ENCODE peak calls at places on chromosomes 2 and 18, in eight cellular contexts. M, R, Q, X, U, W, S and V are unnamed samples.

GRCh38 chr2:56448999-56449431 is 265.2 kb downstream of the CCDC85A start:
- DNase-seq in M (peak; percentile 88), R (no peak), Q (peak; percentile 77), X (peak; percentile 80), U (no peak), W (peak; percentile 86), S (no peak), V (no peak)

GRCh38 chr2:70641263-70641784 is 87.7 kb upstream of the TGFA start:
- DNase-seq in M (no peak), R (no peak), Q (no peak), X (no peak), U (no peak), W (no peak), S (peak; percentile 2), V (no peak)

GRCh38 chr2:158699323-158699722 is 95.8 kb upstream of the DAPL1 start:
- DNase-seq in M (no peak), R (no peak), Q (no peak), X (no peak), U (no peak), W (no peak), S (no peak), V (no peak)

GRCh38 chr2:50749226-50749625 is 282.7 kb downstream of the NRXN1 start:
- DNase-seq in M (no peak), R (no peak), Q (no peak), X (no peak), U (no peak), W (no peak), S (no peak), V (no peak)

GRCh38 chr2:135638825-135639224 is 102.8 kb upstream of the UBXN4 start:
- DNase-seq in M (no peak), R (no peak), Q (no peak), X (no peak), U (no peak), W (no peak), S (no peak), V (no peak)

GRCh38 chr2:16105664-16106281 is 165.4 kb downstream of the MYCN start:
- DNase-seq in M (no peak), R (no peak), Q (no peak), X (no peak), U (no peak), W (no peak), S (no peak), V (no peak)

GRCh38 chr2:105455488-105455991 is 56.7 kb upstream of the FHL2 start:
- DNase-seq in M (peak; percentile 70), R (peak; percentile 87), Q (no peak), X (peak; percentile 75), U (no peak), W (peak; percentile 92), S (peak; percentile 92), V (peak; percentile 61)

GRCh38 chr18:13265901-13266207 is 47.3 kb downstream of the LDLRAD4 start:
- DNase-seq in M (no peak), R (no peak), Q (no peak), X (no peak), U (no peak), W (no peak), S (no peak), V (no peak)

GRCh38 chr2:172439911-172440310 is 12.5 kb downstream of the ITGA6 start:
- DNase-seq in M (no peak), R (no peak), Q (no peak), X (no peak), U (no peak), W (no peak), S (no peak), V (no peak)

GRCh38 chr2:241563981-241564595 is 5.5 kb downstream of the BOK start:
- DNase-seq in M (peak; percentile 44), R (no peak), Q (no peak), X (no peak), U (no peak), W (no peak), S (no peak), V (no peak)

GRCh38 chr18:80022613-80023012 is 11.6 kb upstream of the RBFA start:
- DNase-seq in M (no peak), R (no peak), Q (no peak), X (no peak), U (no peak), W (peak; percentile 9), S (peak; percentile 24), V (no peak)
- H3K9me3 ChIP-seq in M (peaks cover 81% of the 10 kb centered on the region), R (peaks cover 78% of the 10 kb centered on the region), Q (no peaks in the 10 kb centered on the region), X (peaks cover 71% of the 10 kb centered on the region), U (peaks cover 66% of the 10 kb centered on the region), W (peaks cover 12% of the 10 kb centered on the region), S (peaks cover 53% of the 10 kb centered on the region), V (peaks cover 53% of the 10 kb centered on the region)

GRCh38 chr2:166900700-166901099 is 12.4 kb downstream of the XIRP2 start:
- DNase-seq in M (peak; percentile 67), R (no peak), Q (no peak), X (no peak), U (no peak), W (peak; percentile 11), S (peak; percentile 29), V (no peak)
- TF ChIP-seq CTCF in M (peak; percentile 79), R (no peak), Q (no peak), X (no peak), U (no peak), W (no peak), S (peak; percentile 24), V (peak; percentile 50)

GRCh38 chr2:186437719-186438118 is 48.3 kb upstream of the ZC3H15 start:
- DNase-seq in M (no peak), R (no peak), Q (no peak), X (no peak), U (no peak), W (no peak), S (no peak), V (no peak)
- H3K9me3 ChIP-seq in M (peaks cover 20% of the 10 kb centered on the region), R (no peaks in the 10 kb centered on the region), Q (no peaks in the 10 kb centered on the region), X (no peaks in the 10 kb centered on the region), U (no peaks in the 10 kb centered on the region), W (no peaks in the 10 kb centered on the region), S (no peaks in the 10 kb centered on the region), V (no peaks in the 10 kb centered on the region)

GRCh38 chr2:74882299-74882687 is 48.4 kb downstream of the HK2 start:
- DNase-seq in M (no peak), R (no peak), Q (no peak), X (no peak), U (no peak), W (no peak), S (no peak), V (no peak)
- TF ChIP-seq CTCF in M (no peak), R (no peak), Q (no peak), X (no peak), U (no peak), W (no peak), S (no peak), V (no peak)

GRCh38 chr18:78883501-78883900 is 96.1 kb upstream of the SALL3 start:
- DNase-seq in M (no peak), R (no peak), Q (no peak), X (no peak), U (no peak), W (no peak), S (no peak), V (no peak)
- H3K9me3 ChIP-seq in M (peaks cover 10% of the 10 kb centered on the region), R (peaks cover 4% of the 10 kb centered on the region), Q (no peaks in the 10 kb centered on the region), X (peaks cover 8% of the 10 kb centered on the region), U (peaks cover 5% of the 10 kb centered on the region), W (no peaks in the 10 kb centered on the region), S (peaks cover 18% of the 10 kb centered on the region), V (peaks cover 37% of the 10 kb centered on the region)

DNA sequence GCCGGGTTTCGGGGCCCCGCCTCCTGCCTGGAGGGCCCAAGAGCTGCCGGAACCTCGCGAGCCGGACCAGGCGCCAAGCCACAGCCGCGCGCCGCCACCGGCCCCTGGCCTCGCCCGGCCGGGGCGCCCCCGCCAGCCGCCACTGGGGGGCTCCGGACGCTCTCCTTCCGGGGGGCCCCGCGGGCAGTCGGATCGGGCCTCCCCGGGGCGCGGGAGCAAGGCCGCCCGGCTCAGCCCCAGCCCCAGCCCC is 17.4 kb upstream of the HAAO start:
- DNase-seq in M (peak; percentile 79), R (no peak), Q (peak; percentile 88), X (peak; percentile 86), U (peak; percentile 93), W (peak; percentile 87), S (peak; percentile 77), V (peak; percentile 33)
- TF ChIP-seq CTCF in M (peak; percentile 45), R (peak; percentile 81), Q (peak; percentile 9), X (no peak), U (peak; percentile 51), W (peak; percentile 44), S (peak; percentile 44), V (no peak)

GRCh38 chr2:95149397-95149984 is 10.2 kb downstream of the ZNF514 start:
- DNase-seq in M (no peak), R (no peak), Q (no peak), X (no peak), U (no peak), W (peak; percentile 22), S (no peak), V (no peak)
- H3K9me3 ChIP-seq in M (peaks cover 87% of the 10 kb centered on the region), R (peaks cover 79% of the 10 kb centered on the region), Q (no peaks in the 10 kb centered on the region), X (peaks cover 82% of the 10 kb centered on the region), U (peaks cover 59% of the 10 kb centered on the region), W (peaks cover 100% of the 10 kb centered on the region), S (peaks cover 85% of the 10 kb centered on the region), V (peaks cover 71% of the 10 kb centered on the region)

GRCh38 chr2:67050621-67051020 is 346.5 kb upstream of the ETAA1 start:
- DNase-seq in M (no peak), R (no peak), Q (no peak), X (no peak), U (no peak), W (no peak), S (peak; percentile 67), V (no peak)

GRCh38 chr2:67043781-67044478 is 353.2 kb upstream of the ETAA1 start:
- DNase-seq in M (no peak), R (no peak), Q (no peak), X (no peak), U (no peak), W (no peak), S (no peak), V (no peak)

GRCh38 chr2:67046568-67046967 is 350.6 kb upstream of the ETAA1 start:
- DNase-seq in M (no peak), R (no peak), Q (no peak), X (no peak), U (no peak), W (no peak), S (no peak), V (no peak)

GRCh38 chr2:67048314-67048713 is 348.8 kb upstream of the ETAA1 start:
- DNase-seq in M (no peak), R (no peak), Q (no peak), X (no peak), U (no peak), W (no peak), S (no peak), V (no peak)
- TF ChIP-seq CTCF in M (no peak), R (no peak), Q (no peak), X (no peak), U (no peak), W (no peak), S (no peak), V (no peak)

GRCh38 chr2:200255549-200255948 is 50.9 kb upstream of the SPATS2L start:
- DNase-seq in M (no peak), R (no peak), Q (no peak), X (no peak), U (no peak), W (no peak), S (no peak), V (no peak)
- H3K9me3 ChIP-seq in M (no peaks in the 10 kb centered on the region), R (no peaks in the 10 kb centered on the region), Q (no peaks in the 10 kb centered on the region), X (no peaks in the 10 kb centered on the region), U (no peaks in the 10 kb centered on the region), W (no peaks in the 10 kb centered on the region), S (no peaks in the 10 kb centered on the region), V (no peaks in the 10 kb centered on the region)